ENCODE peak calls at places on chromosomes 1 and 21, in five cellular contexts. C is activated T-helper 1 cell treated with anti-CD3 and anti-CD28 coated beads, Interleukin-12 subunit alpha, Interleukin-12 subunit beta, Interleukin-2, Interleukin-4 antibody, amounts not matched to agents 30 ng/mL and 10 ng/mL and 1 ng/mL, durations not matched to agents 14 hours and 24 hours and 36 hours; F is pons; L is ovary; Q is COLO829. K is an unnamed sample.

GRCh38 chr1:14791611-14792010 is 193.1 kb downstream of the KAZN start:
- DNase-seq in L (no peak), Q (peak), F (no peak), C (no peak), K (no peak)

GRCh38 chr1:201626629-201627275 is 87.8 kb downstream of the NAV1 start:
- DNase-seq in L (no peak), Q (no peak), F (no peak), C (no peak), K (no peak)

GRCh38 chr1:166953486-166953885 is 21.9 kb downstream of the ILDR2 start:
- DNase-seq in Q (no peak), F (no peak), C (no peak), L (no peak), K (no peak)

GRCh38 chr1:29754608-29755375 is 518.5 kb downstream of the PTPRU start:
- DNase-seq in Q (no peak), L (no peak), C (no peak), F (peak), K (no peak)

GRCh38 chr1:205772607-205773032 is 2.7 kb downstream of the RAB29 start:
- DNase-seq in F (no peak), C (no peak), L (no peak), Q (no peak), K (no peak)

GRCh38 chr1:104072915-104073371 is 323.2 kb downstream of the AMY1C start:
- DNase-seq in Q (no peak), C (no peak), L (no peak), F (no peak), K (no peak)

GRCh38 chr1:4513326-4514114 is 140.9 kb upstream of the AJAP1 start:
- DNase-seq in Q (no peak), L (no peak), F (no peak), C (no peak), K (no peak)

GRCh38 chr21:34726627-34727337 is 58.0 kb downstream of the CLIC6 start:
- DNase-seq in L (no peak), F (no peak), C (no peak), Q (no peak), K (no peak)

GRCh38 chr1:3488432-3488831 is 34.0 kb downstream of the ARHGEF16 start:
- DNase-seq in L (no peak), Q (no peak), C (no peak), F (no peak), K (no peak)

GRCh38 chr1:160161965-160162705 is 10.7 kb downstream of the ATP1A4 start:
- DNase-seq in C (no peak), F (peak), Q (peak), L (no peak), K (peak)

K was measured in RPMI8226.